ENCODE peak calls at places on chromosomes 16 and 17, in seven cellular contexts. Z, P, F, G, S, I and V are unnamed samples.

GRCh38 chr17:4003501-4004421 is 39.5 kb upstream of the ATP2A3 start:
- DNase-seq in Z (no peak), P (no peak), F (no peak), G (no peak), S (no peak), I (no peak), V (no peak)

GRCh38 chr17:29070795-29071194 is 27.9 kb downstream of the PIPOX start:
- DNase-seq in Z (no peak), P (no peak), F (no peak), G (no peak), S (no peak), I (no peak), V (no peak)

GRCh38 chr17:31224366-31224765 is 72.7 kb downstream of the OMG start:
- DNase-seq in Z (no peak), P (no peak), F (peak; percentile 11), G (no peak), S (no peak), I (no peak), V (no peak)

GRCh38 chr16:81553814-81554675 is 109.4 kb downstream of the CMIP start:
- DNase-seq in Z (no peak), P (no peak), F (no peak), G (no peak), S (no peak), I (no peak), V (no peak)

GRCh38 chr17:15782809-15783208 is 50.7 kb downstream of the TBC1D26 start:
- DNase-seq in Z (no peak), P (no peak), F (peak; percentile 74), G (peak; percentile 59), S (no peak), I (no peak), V (no peak)

GRCh38 chr17:8946476-8946875 is 19.0 kb downstream of the PIK3R5 start:
- DNase-seq in Z (peak; percentile 8), P (no peak), F (peak; percentile 42), G (peak; percentile 20), S (no peak), I (no peak), V (no peak)

GRCh38 chr16:88940196-88941050 is 36.6 kb downstream of the CBFA2T3 start:
- DNase-seq in Z (no peak), P (no peak), F (no peak), G (no peak), S (no peak), I (peak; percentile 84), V (no peak)

GRCh38 chr17:33016920-33017319 is 25.3 kb downstream of the SPACA3 start:
- DNase-seq in Z (peak; percentile 55), P (no peak), F (no peak), G (no peak), S (no peak), I (no peak), V (no peak)

GRCh38 chr16:12271006-12271405 is 294.5 kb downstream of the SNX29 start:
- DNase-seq in Z (peak; percentile 33), P (no peak), F (peak; percentile 44), G (peak; percentile 36), S (no peak), I (no peak), V (peak; percentile 56)

GRCh38 chr17:80978499-80979497 is 12.8 kb upstream of the CHMP6 start:
- DNase-seq in Z (no peak), P (no peak), F (no peak), G (peak; percentile 24), S (no peak), I (no peak), V (no peak)

GRCh38 chr17:55161935-55162555 is 102.7 kb upstream of the HLF start:
- DNase-seq in Z (peak; percentile 72), P (no peak), F (peak; percentile 93), G (peak; percentile 94), S (no peak), I (no peak), V (peak; percentile 99)

GRCh38 chr17:48818361-48818841 is 1.4 kb upstream of the TTLL6 start:
- DNase-seq in Z (no peak), P (no peak), F (no peak), G (no peak), S (no peak), I (no peak), V (no peak)

GRCh38 chr16:59146140-59146539 is 412.0 kb upstream of the GOT2 start:
- DNase-seq in Z (no peak), P (no peak), F (no peak), G (no peak), S (no peak), I (no peak), V (no peak)

GRCh38 chr16:27826081-27826892 is 237.2 kb downstream of the GSG1L start:
- DNase-seq in Z (no peak), P (no peak), F (no peak), G (no peak), S (no peak), I (no peak), V (no peak)

GRCh38 chr16:80718480-80719220 is 85.7 kb downstream of the CDYL2 start:
- DNase-seq in Z (peak; percentile 59), P (no peak), F (peak; percentile 31), G (peak; percentile 81), S (no peak), I (no peak), V (peak; percentile 93)

GRCh38 chr16:55285586-55285985 is 38.4 kb upstream of the IRX6 start:
- DNase-seq in Z (no peak), P (no peak), F (no peak), G (no peak), S (no peak), I (no peak), V (no peak)

GRCh38 chr16:66391726-66392670 is 25.5 kb downstream of the CDH5 start:
- DNase-seq in Z (no peak), P (no peak), F (no peak), G (no peak), S (no peak), I (no peak), V (no peak)

GRCh38 chr17:69462010-69462409 is 47.5 kb downstream of the MAP2K6 start:
- DNase-seq in Z (no peak), P (no peak), F (no peak), G (no peak), S (no peak), I (no peak), V (no peak)

GRCh38 chr17:61619493-61619892 is 28.5 kb upstream of the NACA2 start:
- DNase-seq in Z (peak; percentile 10), P (no peak), F (no peak), G (peak; percentile 14), S (no peak), I (no peak), V (no peak)

GRCh38 chr16:81482329-81483063 is 37.9 kb downstream of the CMIP start:
- DNase-seq in Z (no peak), P (no peak), F (no peak), G (no peak), S (no peak), I (no peak), V (no peak)

GRCh38 chr16:22192261-22193133 is 13.6 kb upstream of the EEF2K start:
- DNase-seq in Z (no peak), P (peak; percentile 22), F (peak; percentile 98), G (peak; percentile 96), S (peak; percentile 56), I (no peak), V (peak; percentile 51)

GRCh38 chr17:55283256-55283965 is 18.7 kb downstream of the HLF start:
- DNase-seq in Z (no peak), P (no peak), F (peak; percentile 10), G (no peak), S (no peak), I (no peak), V (no peak)

GRCh38 chr16:85891033-85891775 is 7.8 kb upstream of the IRF8 start:
- DNase-seq in Z (peak; percentile 72), P (no peak), F (peak; percentile 53), G (no peak), S (no peak), I (no peak), V (peak; percentile 81)

GRCh38 chr16:31404353-31405064 is 11.4 kb downstream of the ITGAD start:
- DNase-seq in Z (peak; percentile 10), P (no peak), F (peak; percentile 32), G (peak; percentile 64), S (no peak), I (no peak), V (peak; percentile 45)

GRCh38 chr17:40345161-40346034 is 19.1 kb downstream of the GJD3 start:
- DNase-seq in Z (peak; percentile 70), P (no peak), F (peak; percentile 61), G (peak; percentile 53), S (no peak), I (no peak), V (peak; percentile 32)

GRCh38 chr17:12047977-12048376 is 27.3 kb downstream of the MAP2K4 start:
- DNase-seq in Z (peak; percentile 68), P (no peak), F (peak; percentile 40), G (peak; percentile 37), S (no peak), I (no peak), V (peak; percentile 56)

GRCh38 chr17:72387487-72387886 is 266.7 kb downstream of the SOX9 start:
- DNase-seq in Z (peak; percentile 91), P (no peak), F (peak; percentile 95), G (peak; percentile 87), S (no peak), I (no peak), V (peak; percentile 91)

GRCh38 chr16:52320930-52321439 is 226.0 kb downstream of the TOX3 start:
- DNase-seq in Z (no peak), P (no peak), F (no peak), G (no peak), S (no peak), I (no peak), V (no peak)

GRCh38 chr17:50947844-50948514 is 81.8 kb upstream of the TOB1 start:
- DNase-seq in Z (peak; percentile 39), P (no peak), F (no peak), G (no peak), S (no peak), I (peak; percentile 28), V (peak; percentile 46)